ENCODE peak calls at places on chromosomes 13 and 19, in four cellular contexts. One of them, this sample, is unnamed.

GRCh38 chr13:66171821-66172220 is 1058.3 kb downstream of the PCDH9 start:
- DNase-seq in astrocyte of the spinal cord: no peak
- DNase-seq in prostate gland: no peak
- DNase-seq in activated CD4-positive, alpha-beta T cell treated with anti-CD3 and anti-CD28 coated beads, Interleukin-2, amount 50 U/mL, for 1 hour: no peak
- DNase-seq in this sample: no peak

GRCh38 chr19:34232566-34233481 is 21.5 kb upstream of the GARRE1 start:
- DNase-seq in astrocyte of the spinal cord: peak
- DNase-seq in prostate gland: no peak
- DNase-seq in activated CD4-positive, alpha-beta T cell treated with anti-CD3 and anti-CD28 coated beads, Interleukin-2, amount 50 U/mL, for 1 hour: no peak
- DNase-seq in this sample: no peak

GRCh38 chr13:96771501-96772367 is 222.5 kb downstream of the OXGR1 start:
- DNase-seq in astrocyte of the spinal cord: no peak
- DNase-seq in prostate gland: no peak
- DNase-seq in activated CD4-positive, alpha-beta T cell treated with anti-CD3 and anti-CD28 coated beads, Interleukin-2, amount 50 U/mL, for 1 hour: no peak
- DNase-seq in this sample: no peak

GRCh38 chr13:51479199-51479523 is 26.3 kb upstream of the INTS6 start:
- DNase-seq in astrocyte of the spinal cord: peak
- DNase-seq in prostate gland: no peak
- DNase-seq in activated CD4-positive, alpha-beta T cell treated with anti-CD3 and anti-CD28 coated beads, Interleukin-2, amount 50 U/mL, for 1 hour: no peak
- DNase-seq in this sample: no peak

GRCh38 chr13:64397699-64398098 is 2832.4 kb downstream of the PCDH9 start:
- DNase-seq in astrocyte of the spinal cord: peak
- DNase-seq in prostate gland: no peak
- DNase-seq in activated CD4-positive, alpha-beta T cell treated with anti-CD3 and anti-CD28 coated beads, Interleukin-2, amount 50 U/mL, for 1 hour: no peak
- DNase-seq in this sample: no peak

GRCh38 chr19:3398114-3398899 is 31.9 kb downstream of the NFIC start:
- DNase-seq in astrocyte of the spinal cord: peak
- DNase-seq in prostate gland: peak
- DNase-seq in activated CD4-positive, alpha-beta T cell treated with anti-CD3 and anti-CD28 coated beads, Interleukin-2, amount 50 U/mL, for 1 hour: no peak
- DNase-seq in this sample: no peak

GRCh38 chr19:19525611-19526380 is 2.9 kb upstream of the YJEFN3 start:
- DNase-seq in astrocyte of the spinal cord: no peak
- DNase-seq in prostate gland: no peak
- DNase-seq in activated CD4-positive, alpha-beta T cell treated with anti-CD3 and anti-CD28 coated beads, Interleukin-2, amount 50 U/mL, for 1 hour: no peak
- DNase-seq in this sample: no peak

GRCh38 chr19:7857727-7858701 is 16.2 kb downstream of the PRR36 start:
- DNase-seq in astrocyte of the spinal cord: no peak
- DNase-seq in prostate gland: no peak
- DNase-seq in activated CD4-positive, alpha-beta T cell treated with anti-CD3 and anti-CD28 coated beads, Interleukin-2, amount 50 U/mL, for 1 hour: no peak
- DNase-seq in this sample: no peak

GRCh38 chr19:13133241-13133870 is 15.3 kb downstream of the NACC1 start:
- DNase-seq in astrocyte of the spinal cord: no peak
- DNase-seq in prostate gland: no peak
- DNase-seq in activated CD4-positive, alpha-beta T cell treated with anti-CD3 and anti-CD28 coated beads, Interleukin-2, amount 50 U/mL, for 1 hour: no peak
- DNase-seq in this sample: no peak

GRCh38 chr13:51825165-51825592 is 19.8 kb downstream of the TMEM272 start:
- DNase-seq in astrocyte of the spinal cord: no peak
- DNase-seq in prostate gland: no peak
- DNase-seq in activated CD4-positive, alpha-beta T cell treated with anti-CD3 and anti-CD28 coated beads, Interleukin-2, amount 50 U/mL, for 1 hour: no peak
- DNase-seq in this sample: no peak

GRCh38 chr19:592101-592500 is 2.4 kb downstream of the HCN2 start:
- DNase-seq in astrocyte of the spinal cord: no peak
- DNase-seq in prostate gland: no peak
- DNase-seq in activated CD4-positive, alpha-beta T cell treated with anti-CD3 and anti-CD28 coated beads, Interleukin-2, amount 50 U/mL, for 1 hour: no peak
- DNase-seq in this sample: no peak

GRCh38 chr19:16040642-16041041 is 35.7 kb upstream of the TPM4 start:
- DNase-seq in astrocyte of the spinal cord: no peak
- DNase-seq in prostate gland: no peak
- DNase-seq in activated CD4-positive, alpha-beta T cell treated with anti-CD3 and anti-CD28 coated beads, Interleukin-2, amount 50 U/mL, for 1 hour: no peak
- DNase-seq in this sample: no peak

GRCh38 chr13:52022355-52022754 is 2.1 kb upstream of the UTP14C start:
- DNase-seq in astrocyte of the spinal cord: no peak
- DNase-seq in prostate gland: no peak
- DNase-seq in activated CD4-positive, alpha-beta T cell treated with anti-CD3 and anti-CD28 coated beads, Interleukin-2, amount 50 U/mL, for 1 hour: no peak
- DNase-seq in this sample: no peak

GRCh38 chr13:51663980-51664957 is 80.0 kb downstream of the WDFY2 start:
- DNase-seq in astrocyte of the spinal cord: no peak
- DNase-seq in prostate gland: peak
- DNase-seq in activated CD4-positive, alpha-beta T cell treated with anti-CD3 and anti-CD28 coated beads, Interleukin-2, amount 50 U/mL, for 1 hour: no peak
- DNase-seq in this sample: no peak

GRCh38 chr19:18863843-18864362 is 32.1 kb downstream of the CERS1 start:
- DNase-seq in astrocyte of the spinal cord: no peak
- DNase-seq in prostate gland: no peak
- DNase-seq in activated CD4-positive, alpha-beta T cell treated with anti-CD3 and anti-CD28 coated beads, Interleukin-2, amount 50 U/mL, for 1 hour: no peak
- DNase-seq in this sample: no peak

GRCh38 chr13:54637377-54637776 is 1608.8 kb downstream of the OLFM4 start:
- DNase-seq in astrocyte of the spinal cord: peak
- DNase-seq in prostate gland: no peak
- DNase-seq in activated CD4-positive, alpha-beta T cell treated with anti-CD3 and anti-CD28 coated beads, Interleukin-2, amount 50 U/mL, for 1 hour: no peak
- DNase-seq in this sample: no peak

GRCh38 chr13:113451951-113452421 is 1.3 kb downstream of the ADPRHL1 start:
- DNase-seq in astrocyte of the spinal cord: no peak
- DNase-seq in prostate gland: no peak
- DNase-seq in activated CD4-positive, alpha-beta T cell treated with anti-CD3 and anti-CD28 coated beads, Interleukin-2, amount 50 U/mL, for 1 hour: no peak
- DNase-seq in this sample: no peak

GRCh38 chr13:35891973-35892441 is 239.2 kb downstream of the DCLK1 start:
- DNase-seq in astrocyte of the spinal cord: peak
- DNase-seq in prostate gland: no peak
- DNase-seq in activated CD4-positive, alpha-beta T cell treated with anti-CD3 and anti-CD28 coated beads, Interleukin-2, amount 50 U/mL, for 1 hour: no peak
- DNase-seq in this sample: no peak

GRCh38 chr19:20078696-20079095 is 896 bp downstream of the ZNF90 start:
- DNase-seq in astrocyte of the spinal cord: peak
- DNase-seq in prostate gland: peak
- DNase-seq in activated CD4-positive, alpha-beta T cell treated with anti-CD3 and anti-CD28 coated beads, Interleukin-2, amount 50 U/mL, for 1 hour: no peak
- DNase-seq in this sample: no peak

GRCh38 chr19:6734096-6734696 is 3.2 kb downstream of the GPR108 start:
- DNase-seq in astrocyte of the spinal cord: no peak
- DNase-seq in prostate gland: no peak
- DNase-seq in activated CD4-positive, alpha-beta T cell treated with anti-CD3 and anti-CD28 coated beads, Interleukin-2, amount 50 U/mL, for 1 hour: no peak
- DNase-seq in this sample: no peak

GRCh38 chr19:10271543-10272086 is 695 bp downstream of the ICAM1 start:
- DNase-seq in astrocyte of the spinal cord: no peak
- DNase-seq in prostate gland: no peak
- DNase-seq in activated CD4-positive, alpha-beta T cell treated with anti-CD3 and anti-CD28 coated beads, Interleukin-2, amount 50 U/mL, for 1 hour: no peak
- DNase-seq in this sample: no peak

This sample was measured in central memory CD8-positive, alpha-beta T cell.